ENCODE peak calls at places on chromosomes 11 and 22, in ten cellular contexts. I is epithelial cell of prostate; E is activated B cell treated with CpG ODN at 0.5 μM for 24 hours; N is activated gamma-delta T cell treated with anti-CD3 and anti-CD28 coated beads, Interleukin-2, amount 50 U/mL, for 16 hours; O is stimulated activated naive CD4-positive, alpha-beta T cell; J is HS-27A; K is GM19239; A is stimulated activated CD4-positive, alpha-beta T cell treated with anti-CD3 and anti-CD28 coated beads, Interleukin-15, amount 100 ng/mL, for 24 hours; D is hepatocyte; X is HEK293T. B is an unnamed sample.
A peak's percentile ranks its signal among the peaks of the same experiment; 100 is the strongest.

GRCh38 chr11:57249384-57250319 is 12.6 kb upstream of the APLNR start:
- DNase-seq in I (peak; percentile 22), E (no peak), N (no peak), O (no peak), J (peak; percentile 30), K (no peak), A (peak; percentile 72), D (peak; percentile 87), X (peak; percentile 57), B (peak; percentile 33)

GRCh38 chr11:111719379-111719778 is 46.8 kb downstream of the PPP2R1B start:
- DNase-seq in I (no peak), E (no peak), N (no peak), O (no peak), J (no peak), K (no peak), A (no peak), D (no peak), X (no peak), B (no peak)

GRCh38 chr11:130531061-130531460 is 82.6 kb downstream of the ADAMTS15 start:
- DNase-seq in I (no peak), E (no peak), N (no peak), O (no peak), J (no peak), K (no peak), A (no peak), D (no peak), X (no peak), B (no peak)

GRCh38 chr11:126764221-126764620 is 236.3 kb downstream of the KIRREL3 start:
- DNase-seq in I (no peak), E (no peak), N (no peak), O (no peak), J (no peak), K (no peak), A (no peak), D (no peak), X (no peak), B (no peak)

GRCh38 chr22:38697055-38697980 is 3.4 kb downstream of the JOSD1 start:
- DNase-seq in I (no peak), E (no peak), N (no peak), O (no peak), J (peak; percentile 14), K (no peak), A (no peak), D (peak; percentile 50), X (no peak), B (no peak)

GRCh38 chr11:14676068-14676467 is 32.5 kb downstream of the PDE3B start:
- DNase-seq in I (no peak), E (no peak), N (no peak), O (no peak), J (no peak), K (no peak), A (no peak), D (peak; percentile 15), X (no peak), B (no peak)

GRCh38 chr22:44550666-44551491 is 52.8 kb upstream of the RTL6 start:
- DNase-seq in I (peak; percentile 41), E (no peak), N (no peak), O (no peak), J (no peak), K (peak; percentile 15), A (peak; percentile 41), D (peak; percentile 73), X (no peak), B (no peak)

GRCh38 chr11:36265793-36266628 is 23.2 kb downstream of the COMMD9 start:
- DNase-seq in I (no peak), E (peak; percentile 52), N (peak; percentile 15), O (peak; percentile 30), J (peak; percentile 27), K (peak; percentile 49), A (peak; percentile 69), D (peak; percentile 70), X (peak; percentile 74), B (peak; percentile 58)

GRCh38 chr22:26671317-26672059 is 14.1 kb downstream of the MIAT start:
- DNase-seq in I (no peak), E (peak; percentile 60), N (peak; percentile 56), O (peak; percentile 25), J (no peak), K (peak; percentile 30), A (peak; percentile 78), D (no peak), X (no peak), B (no peak)

GRCh38 chr11:72777755-72778278 is 16.0 kb downstream of the STARD10 start:
- DNase-seq in I (no peak), E (no peak), N (no peak), O (no peak), J (no peak), K (no peak), A (no peak), D (peak; percentile 55), X (no peak), B (no peak)

GRCh38 chr22:49657275-49657973 is 170.2 kb downstream of the BRD1 start:
- DNase-seq in I (no peak), E (peak; percentile 63), N (peak; percentile 64), O (peak; percentile 52), J (no peak), K (peak; percentile 75), A (peak; percentile 86), D (no peak), X (no peak), B (no peak)

GRCh38 chr22:42533638-42533977 is 14.0 kb upstream of the RRP7A start:
- DNase-seq in I (no peak), E (no peak), N (no peak), O (no peak), J (no peak), K (no peak), A (no peak), D (no peak), X (no peak), B (no peak)

GRCh38 chr22:18077087-18077638 is 627 bp upstream of the PEX26 start:
- DNase-seq in I (no peak), E (no peak), N (no peak), O (no peak), J (no peak), K (no peak), A (no peak), D (no peak), X (no peak), B (no peak)

GRCh38 chr22:24962835-24963234 is 10.3 kb downstream of the KIAA1671 start:
- DNase-seq in I (no peak), E (no peak), N (no peak), O (no peak), J (no peak), K (no peak), A (no peak), D (no peak), X (no peak), B (no peak)

GRCh38 chr11:116416852-116417251 is 355.9 kb downstream of the BUD13 start:
- DNase-seq in I (no peak), E (no peak), N (no peak), O (no peak), J (no peak), K (no peak), A (no peak), D (no peak), X (no peak), B (no peak)

GRCh38 chr11:10784229-10785145 is 24.2 kb downstream of the EIF4G2 start:
- DNase-seq in I (no peak), E (no peak), N (no peak), O (no peak), J (no peak), K (no peak), A (no peak), D (no peak), X (no peak), B (no peak)

GRCh38 chr11:84164722-84165121 is 878.6 kb upstream of the CCDC90B start:
- DNase-seq in I (no peak), E (no peak), N (no peak), O (no peak), J (no peak), K (no peak), A (no peak), D (no peak), X (no peak), B (no peak)

GRCh38 chr22:40728731-40729189 is 49.5 kb downstream of the MCHR1 start:
- DNase-seq in I (peak; percentile 60), E (no peak), N (peak; percentile 21), O (peak; percentile 45), J (no peak), K (no peak), A (peak; percentile 65), D (peak; percentile 68), X (no peak), B (no peak)

GRCh38 chr11:71279916-71280645 is 27.7 kb upstream of the SHANK2 start:
- DNase-seq in I (no peak), E (no peak), N (no peak), O (no peak), J (no peak), K (no peak), A (no peak), D (no peak), X (no peak), B (no peak)

GRCh38 chr11:117144477-117145392 is 648 bp downstream of the PAFAH1B2 start:
- DNase-seq in I (no peak), E (peak; percentile 33), N (peak; percentile 8), O (peak; percentile 18), J (peak; percentile 46), K (peak; percentile 39), A (peak; percentile 45), D (peak; percentile 79), X (peak; percentile 67), B (peak; percentile 57)

GRCh38 chr22:24181088-24181995 is at the start of gene SUSD2:
- DNase-seq in I (no peak), E (no peak), N (no peak), O (no peak), J (no peak), K (no peak), A (no peak), D (peak; percentile 72), X (peak; percentile 46), B (peak; percentile 77)

GRCh38 chr11:82814379-82814778 is 80.7 kb upstream of the FAM181B start:
- DNase-seq in I (no peak), E (no peak), N (no peak), O (no peak), J (no peak), K (no peak), A (no peak), D (no peak), X (no peak), B (no peak)

B was measured in HuH-7.